ENCODE peak calls at places on chromosomes 2 and 18, in nine cellular contexts. R is transverse colon, B is ovary, U is stomach, O is A549, N is SK-N-SH, J is sigmoid colon, C is H1, K is HepG2. D is an unnamed sample.

GRCh38 chr2:111199840-111200239 is 79.1 kb downstream of the BCL2L11 start:
- DNase-seq in R (no peak), B (no peak), U (no peak), O (no peak), N (no peak), J (no peak), C (no peak), K (no peak), D (no peak)

GRCh38 chr2:223952280-223952968 is 4.8 kb upstream of the MRPL44 start:
- DNase-seq in R (no peak), B (no peak), U (no peak), O (no peak), N (no peak), J (no peak), C (no peak), K (no peak), D (no peak)

GRCh38 chr2:49105506-49105905 is 48.8 kb downstream of the FSHR start:
- DNase-seq in R (no peak), B (no peak), U (no peak), O (no peak), N (no peak), J (no peak), C (no peak), K (no peak), D (no peak)

GRCh38 chr2:188399159-188399558 is 107.5 kb downstream of the GULP1 start:
- DNase-seq in R (no peak), B (no peak), U (no peak), O (no peak), N (no peak), J (no peak), C (no peak), K (no peak), D (no peak)

GRCh38 chr18:45890606-45891005 is 65.1 kb downstream of the SIGLEC15 start:
- DNase-seq in R (peak), B (no peak), U (no peak), O (no peak), N (no peak), J (no peak), C (no peak), K (no peak), D (no peak)

GRCh38 chr18:37676276-37676675 is 110.7 kb upstream of the CELF4 start:
- DNase-seq in R (no peak), B (no peak), U (no peak), O (no peak), N (no peak), J (no peak), C (no peak), K (no peak), D (no peak)

GRCh38 chr2:114754907-114755563 is 312.6 kb downstream of the DPP10 start:
- DNase-seq in R (no peak), B (no peak), U (no peak), O (peak), N (no peak), J (no peak), C (no peak), K (no peak), D (no peak)

GRCh38 chr2:85596486-85597143 is 1.1 kb downstream of the RNF181 start:
- DNase-seq in R (no peak), B (no peak), U (no peak), O (no peak), N (no peak), J (no peak), C (no peak), K (no peak), D (no peak)

GRCh38 chr18:56538756-56539155 is 99.6 kb downstream of the TXNL1 start:
- DNase-seq in R (no peak), B (no peak), U (no peak), O (no peak), N (no peak), J (no peak), C (no peak), K (no peak), D (no peak)

GRCh38 chr2:100301881-100302584 is 20.3 kb downstream of the LONRF2 start:
- DNase-seq in R (no peak), B (no peak), U (no peak), O (no peak), N (no peak), J (no peak), C (no peak), K (no peak), D (no peak)

GRCh38 chr2:115036818-115037217 is 594.4 kb downstream of the DPP10 start:
- DNase-seq in R (no peak), B (no peak), U (no peak), O (no peak), N (no peak), J (no peak), C (no peak), K (no peak), D (no peak)

GRCh38 chr2:21643180-21643579 is 519.4 kb downstream of the TDRD15 start:
- DNase-seq in R (no peak), B (no peak), U (no peak), O (peak), N (no peak), J (no peak), C (no peak), K (no peak), D (no peak)

GRCh38 chr2:134120718-134121630 is 132.9 kb upstream of the MGAT5 start:
- DNase-seq in R (peak), B (peak), U (peak), O (peak), N (peak), J (peak), C (no peak), K (no peak), D (peak)

GRCh38 chr2:104849618-104850097 is 4.3 kb upstream of the POU3F3 start:
- DNase-seq in R (peak), B (peak), U (no peak), O (peak), N (peak), J (no peak), C (no peak), K (peak), D (no peak)

GRCh38 chr2:202237787-202238233 is 587 bp downstream of the SUMO1 start:
- DNase-seq in R (peak), B (no peak), U (no peak), O (peak), N (peak), J (peak), C (no peak), K (peak), D (no peak)

GRCh38 chr2:143683977-143684376 is 554.8 kb downstream of the ARHGAP15 start:
- DNase-seq in R (no peak), B (no peak), U (no peak), O (no peak), N (no peak), J (no peak), C (no peak), K (no peak), D (no peak)

GRCh38 chr2:145906356-145906755 is 1386.4 kb upstream of the ZEB2 start:
- DNase-seq in R (no peak), B (no peak), U (no peak), O (peak), N (no peak), J (no peak), C (peak), K (peak), D (no peak)

GRCh38 chr2:207315131-207315530 is 149.4 kb upstream of the KLF7 start:
- DNase-seq in R (no peak), B (no peak), U (no peak), O (no peak), N (no peak), J (no peak), C (no peak), K (no peak), D (no peak)

GRCh38 chr2:134869941-134870736 is 31.7 kb downstream of the ACMSD start:
- DNase-seq in R (no peak), B (peak), U (no peak), O (no peak), N (no peak), J (no peak), C (no peak), K (no peak), D (no peak)

GRCh38 chr18:8894823-8895222 is 189.5 kb downstream of the MTCL1 start:
- DNase-seq in R (no peak), B (no peak), U (no peak), O (no peak), N (no peak), J (no peak), C (no peak), K (no peak), D (no peak)

GRCh38 chr2:102399499-102400141 is 23.3 kb upstream of the IL18RAP start:
- DNase-seq in R (no peak), B (no peak), U (no peak), O (no peak), N (no peak), J (no peak), C (no peak), K (no peak), D (no peak)

GRCh38 chr2:134122610-134123009 is 131.3 kb upstream of the MGAT5 start:
- DNase-seq in R (no peak), B (no peak), U (no peak), O (no peak), N (no peak), J (no peak), C (no peak), K (peak), D (no peak)

GRCh38 chr18:42882146-42882545 is 233.3 kb downstream of the RIT2 start:
- DNase-seq in R (no peak), B (no peak), U (no peak), O (no peak), N (no peak), J (no peak), C (no peak), K (no peak), D (no peak)
- TF ChIP-seq EP300 in R (no peak), B (no peak), U (no peak), O (no peak), N (no peak), J (no peak), C (no peak), K (no peak), D (no peak)

DNA sequence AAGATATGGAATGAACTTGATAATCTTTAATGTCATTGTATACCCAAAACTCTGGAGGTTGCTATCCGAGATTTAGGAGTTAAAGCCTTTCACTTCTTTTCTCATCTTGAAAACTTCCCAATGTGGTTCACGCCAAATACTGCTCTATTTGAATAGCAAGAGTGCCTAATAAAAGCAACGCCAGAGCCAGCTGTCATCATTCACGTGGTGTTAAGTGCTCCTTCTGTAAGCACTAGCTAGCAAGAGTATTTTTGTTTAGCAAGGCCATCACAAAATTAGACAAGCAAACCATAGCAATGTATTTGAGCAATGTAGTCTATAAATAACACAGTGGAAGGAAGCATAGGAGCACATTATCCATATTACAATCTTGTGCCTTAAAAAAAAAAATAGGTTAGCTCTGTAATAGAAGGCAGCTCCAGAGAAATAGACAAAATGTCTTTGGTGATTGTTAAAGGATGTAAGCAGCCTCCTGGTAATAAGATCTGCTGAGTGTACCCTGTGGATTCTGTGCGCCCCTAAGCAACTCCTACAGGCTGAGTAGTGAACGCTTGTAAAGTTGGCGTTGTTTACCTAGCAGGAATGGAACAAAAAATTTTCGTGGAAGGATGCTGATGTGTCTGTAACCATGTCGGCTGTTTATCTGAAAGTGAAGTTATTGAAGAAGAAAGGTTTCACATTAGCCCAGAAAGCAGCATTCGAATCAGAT is 518.0 kb downstream of the CNTNAP5 start:
- DNase-seq in R (no peak), B (no peak), U (no peak), O (no peak), N (no peak), J (no peak), C (no peak), K (no peak), D (no peak)
- H3K27ac ChIP-seq in R (no peak), B (no peak), U (peak), O (no peak), N (no peak), J (no peak), C (no peak), K (no peak), D (no peak)

DNA sequence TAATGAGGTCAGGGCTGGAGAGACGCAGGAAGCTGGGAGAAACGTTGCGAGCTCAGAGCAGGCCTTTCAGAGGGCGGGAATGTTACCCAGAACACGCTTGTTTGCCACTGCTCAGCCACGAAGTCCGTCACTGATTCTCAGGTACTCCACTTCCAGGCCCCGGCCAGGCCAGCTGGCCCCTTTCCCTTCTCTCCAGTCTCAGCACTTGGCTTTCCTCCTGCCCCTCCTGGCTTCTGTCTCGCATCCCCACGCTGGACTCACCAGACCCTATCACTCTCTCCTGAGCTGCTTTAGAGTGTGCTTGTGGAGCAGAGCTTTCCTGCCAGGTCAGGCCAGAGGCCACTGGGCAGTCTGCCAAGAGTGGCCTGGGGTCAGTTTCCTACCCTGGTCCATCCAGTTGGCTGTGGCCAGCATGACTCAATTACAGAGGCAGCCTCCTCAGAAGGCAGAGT is 151.4 kb downstream of the TWIST2 start:
- DNase-seq in R (no peak), B (peak), U (no peak), O (no peak), N (peak), J (peak), C (no peak), K (peak), D (peak)
- TF ChIP-seq EP300 in R (no peak), B (no peak), U (no peak), O (no peak), N (no peak), J (no peak), C (no peak), K (no peak), D (peak)

GRCh38 chr2:189952536-189953109 is 109.9 kb downstream of the MSTN start:
- DNase-seq in R (no peak), B (no peak), U (no peak), O (no peak), N (no peak), J (no peak), C (no peak), K (no peak), D (no peak)

GRCh38 chr2:189954989-189955388 is 107.5 kb downstream of the MSTN start:
- DNase-seq in R (no peak), B (no peak), U (no peak), O (no peak), N (no peak), J (no peak), C (no peak), K (no peak), D (no peak)

DNA sequence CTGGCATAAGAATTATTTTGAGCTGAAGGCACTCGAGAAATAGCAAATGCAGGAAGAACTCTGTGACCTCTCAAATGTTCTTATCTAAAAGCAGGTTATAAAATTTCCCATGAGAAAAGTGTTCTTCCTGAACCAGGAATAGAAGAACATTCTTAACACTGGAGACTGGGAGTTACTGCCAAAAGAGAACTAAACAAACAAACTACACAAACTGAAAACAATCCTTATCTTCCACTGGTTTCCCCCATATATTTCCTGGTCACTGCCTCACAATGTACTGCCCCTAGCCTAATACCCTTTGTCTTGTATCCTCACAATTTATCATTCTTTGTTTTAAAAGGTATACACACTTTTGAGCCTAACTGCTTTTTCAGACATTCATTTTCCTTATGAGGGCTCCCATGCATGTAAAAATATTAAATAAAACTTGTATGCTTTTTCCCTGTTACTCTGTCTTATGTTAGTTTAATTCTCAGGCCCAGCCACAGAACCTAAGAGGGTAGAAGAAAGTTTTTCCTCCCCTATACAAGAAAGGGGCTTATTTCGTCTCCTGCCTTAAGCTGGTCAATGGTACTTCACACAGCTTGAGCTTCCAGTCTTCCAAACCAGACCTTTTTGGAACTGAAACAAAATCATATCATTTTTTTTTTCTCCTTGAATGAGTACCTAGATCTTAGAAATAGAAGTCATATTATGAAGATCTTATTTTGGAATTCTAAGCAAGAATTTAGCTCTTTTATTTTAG is 110.6 kb downstream of the MSTN start:
- DNase-seq in R (no peak), B (no peak), U (no peak), O (peak), N (no peak), J (no peak), C (no peak), K (no peak), D (no peak)
- H3K27ac ChIP-seq in R (no peak), B (no peak), U (no peak), O (peak), N (no peak), J (no peak), C (no peak), K (no peak), D (no peak)